ENCODE peak calls at places on chromosomes 4 and X, in four cellular contexts. K, J, E and U are unnamed samples.

GRCh38 chr4:6917445-6918241 is 8.0 kb downstream of the TBC1D14 start:
- DNase-seq in K (no peak), J (peak; percentile 60), E (peak; percentile 35), U (peak; percentile 64)

GRCh38 chr4:152577708-152578421 is 42.0 kb upstream of the FBXW7 start:
- DNase-seq in K (no peak), J (no peak), E (no peak), U (no peak)

GRCh38 chrX:149462849-149463248 is 42.3 kb downstream of the IDS start:
- DNase-seq in K (no peak), J (no peak), E (no peak), U (no peak)

GRCh38 chr4:170589597-170590191 is 499.9 kb upstream of the AADAT start:
- DNase-seq in K (no peak), J (no peak), E (peak; percentile 9), U (no peak)

GRCh38 chrX:36434521-36434920 is 515.0 kb downstream of the CFAP47 start:
- DNase-seq in K (no peak), J (no peak), E (no peak), U (no peak)

GRCh38 chr4:140103676-140104075 is 50.3 kb downstream of the MAML3 start:
- DNase-seq in K (no peak), J (no peak), E (no peak), U (no peak)

GRCh38 chrX:31702208-31702607 is 630.4 kb upstream of the FTHL17 start:
- DNase-seq in K (no peak), J (no peak), E (no peak), U (no peak)

GRCh38 chrX:27391601-27392000 is 71.5 kb downstream of the PPP4R3C start:
- DNase-seq in K (no peak), J (no peak), E (no peak), U (no peak)

GRCh38 chr4:88737304-88738015 is 39.8 kb upstream of the NAP1L5 start:
- DNase-seq in K (no peak), J (no peak), E (no peak), U (no peak)

GRCh38 chr4:119050501-119051090 is 85.0 kb upstream of the MYOZ2 start:
- DNase-seq in K (no peak), J (no peak), E (no peak), U (no peak)

GRCh38 chr4:23770011-23770410 is 119.8 kb downstream of the PPARGC1A start:
- DNase-seq in K (no peak), J (no peak), E (no peak), U (no peak)

GRCh38 chr4:152189451-152190179 is 346.3 kb downstream of the FBXW7 start:
- DNase-seq in K (no peak), J (no peak), E (no peak), U (no peak)

GRCh38 chrX:102712216-102712966 is at the start of gene GPRASP2:
- DNase-seq in K (no peak), J (peak; percentile 52), E (no peak), U (peak; percentile 34)

GRCh38 chrX:13128104-13128503 is 83.7 kb upstream of the FAM9C start:
- DNase-seq in K (no peak), J (no peak), E (no peak), U (no peak)

GRCh38 chrX:119482497-119483480 is 14.5 kb downstream of the SLC25A5 start:
- DNase-seq in K (no peak), J (peak; percentile 73), E (peak; percentile 55), U (peak; percentile 65)

GRCh38 chr4:20044502-20044911 is 207.2 kb upstream of the SLIT2 start:
- DNase-seq in K (no peak), J (no peak), E (no peak), U (no peak)

GRCh38 chr4:100190643-100191600 is 654 bp upstream of the DDIT4L start:
- DNase-seq in K (no peak), J (no peak), E (no peak), U (no peak)

GRCh38 chr4:166045457-166045856 is 172.4 kb downstream of the TLL1 start:
- DNase-seq in K (no peak), J (no peak), E (no peak), U (no peak)

GRCh38 chr4:132297346-132297745 is 851.7 kb upstream of the PCDH10 start:
- DNase-seq in K (no peak), J (no peak), E (no peak), U (no peak)

GRCh38 chr4:18397681-18398080 is 376.1 kb upstream of the LCORL start:
- DNase-seq in K (no peak), J (no peak), E (no peak), U (no peak)

GRCh38 chr4:127856485-127857447 is 23.9 kb upstream of the PLK4 start:
- DNase-seq in K (no peak), J (no peak), E (no peak), U (no peak)

GRCh38 chr4:54061873-54062272 is 2.5 kb downstream of the CHIC2 start:
- DNase-seq in K (no peak), J (no peak), E (no peak), U (no peak)

GRCh38 chr4:29278580-29278979 is 1441.6 kb upstream of the PCDH7 start:
- DNase-seq in K (no peak), J (no peak), E (no peak), U (no peak)

GRCh38 chrX:72131317-72132294 is at the start of gene RTL5:
- DNase-seq in K (peak; percentile 67), J (peak; percentile 93), E (peak; percentile 71), U (peak; percentile 90)

GRCh38 chr4:118279920-118280432 is 72.8 kb downstream of the PRSS12 start:
- DNase-seq in K (no peak), J (no peak), E (no peak), U (no peak)

GRCh38 chrX:118574666-118575065 is 79.1 kb downstream of the DOCK11 start:
- DNase-seq in K (no peak), J (no peak), E (no peak), U (no peak)

GRCh38 chr4:123835852-123836251 is 439.3 kb downstream of the SPRY1 start:
- DNase-seq in K (no peak), J (no peak), E (no peak), U (no peak)

GRCh38 chr4:150135134-150135773 is 57.0 kb downstream of the DCLK2 start:
- DNase-seq in K (no peak), J (no peak), E (no peak), U (no peak)

DNA sequence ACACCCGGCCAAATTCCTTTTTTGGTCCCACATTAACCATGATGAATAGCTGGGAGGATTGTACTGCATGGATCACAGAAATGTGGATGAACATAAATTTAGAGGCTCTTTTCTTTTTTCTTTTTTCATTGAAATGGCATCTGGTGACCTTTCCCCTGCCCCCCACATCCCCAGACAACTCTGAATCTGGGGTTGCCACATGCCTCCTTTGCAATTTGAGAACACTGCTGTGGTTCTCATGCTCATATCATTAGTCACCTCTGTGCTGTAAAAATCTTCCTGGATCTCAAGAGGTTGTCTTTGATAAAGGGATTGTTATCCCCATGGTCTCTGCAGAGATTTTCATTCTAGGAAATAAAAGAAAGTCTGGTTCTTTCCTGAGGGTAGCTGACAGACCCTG is 22.8 kb upstream of the FMR1NB start:
- DNase-seq in K (no peak), J (no peak), E (no peak), U (no peak)
- H3K4me1 ChIP-seq in K (no peaks in the 10 kb centered on the region), J (no peaks in the 10 kb centered on the region), E (no peaks in the 10 kb centered on the region), U (no peaks in the 10 kb centered on the region)

GRCh38 chrX:124212622-124213021 is 119.8 kb upstream of the TEX13D start:
- DNase-seq in K (no peak), J (no peak), E (no peak), U (no peak)
- H3K4me1 ChIP-seq in K (no peaks in the 10 kb centered on the region), J (no peaks in the 10 kb centered on the region), E (no peaks in the 10 kb centered on the region), U (no peaks in the 10 kb centered on the region)

GRCh38 chrX:130118941-130119640 is 8.8 kb upstream of the ELF4 start:
- DNase-seq in K (no peak), J (no peak), E (no peak), U (no peak)
- H3K4me1 ChIP-seq in K (peaks cover 11% of the 10 kb centered on the region), J (peaks cover 6% of the 10 kb centered on the region), E (peaks cover 33% of the 10 kb centered on the region), U (no peaks in the 10 kb centered on the region)

DNA sequence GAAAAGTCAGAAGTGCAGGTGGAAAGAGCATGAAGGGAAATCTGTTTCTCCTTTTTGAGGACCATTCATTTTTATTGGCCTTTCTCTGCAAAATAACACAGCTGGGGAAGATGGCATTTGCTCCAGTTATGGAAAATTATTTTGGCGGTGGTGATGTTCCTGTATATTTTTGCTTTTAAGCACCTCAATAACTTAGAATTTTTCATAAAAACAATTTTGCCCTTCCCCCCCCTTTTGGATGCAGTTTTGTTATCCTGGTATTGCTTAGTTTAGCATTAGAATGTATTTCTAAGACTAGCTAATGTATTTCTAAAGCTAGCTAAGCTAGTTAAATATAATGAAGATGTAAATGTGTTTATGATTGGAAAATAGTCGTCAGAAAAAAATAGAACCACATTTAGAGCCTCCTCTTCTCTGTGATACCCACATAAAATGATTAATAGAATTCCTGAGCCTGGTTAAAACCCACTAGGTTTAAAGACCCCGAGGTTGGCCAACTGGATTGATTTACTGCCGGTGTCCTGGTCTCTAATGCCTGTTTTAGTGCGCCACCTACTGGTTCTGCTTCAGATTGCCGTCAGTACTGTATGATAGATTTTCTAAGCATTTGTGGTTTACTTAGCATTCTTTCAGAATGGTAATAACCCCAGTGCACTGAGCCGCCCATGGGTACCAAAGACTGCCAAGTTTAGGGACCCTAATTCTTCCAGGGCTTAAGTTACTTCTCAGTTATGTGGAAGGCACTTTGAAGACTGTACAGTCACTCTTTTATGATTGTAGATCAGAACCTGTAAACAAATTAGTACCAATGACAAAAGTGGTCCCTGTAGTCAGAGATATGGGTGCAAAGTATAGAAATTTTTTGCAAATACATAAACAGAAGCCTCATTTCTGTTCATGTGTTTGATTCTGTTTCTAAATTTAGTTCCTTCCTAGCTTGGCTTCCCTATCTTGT is 11.4 kb downstream of the KLF3 start:
- DNase-seq in K (peak; percentile 63), J (peak; percentile 94), E (peak; percentile 36), U (peak; percentile 81)
- H3K4me1 ChIP-seq in K (peaks cover 75% of the 10 kb centered on the region), J (peaks cover 54% of the 10 kb centered on the region), E (peaks cover 58% of the 10 kb centered on the region), U (peaks cover 39% of the 10 kb centered on the region)